ENCODE peak calls at places on chromosomes 7 and 10, in five cellular contexts. W is HepG2, U is H1, B is K562, H is A549. Q is an unnamed sample.
A peak's percentile ranks its signal among the peaks of the same experiment; 100 is the strongest.

GRCh38 chr10:102231357-102232318 is 5.5 kb downstream of the ELOVL3 start:
- DNase-seq in W (peak; percentile 38), B (peak; percentile 70), U (no peak), H (peak; percentile 94), Q (no peak)

GRCh38 chr10:116710021-116710420 is 32.3 kb downstream of the HSPA12A start:
- DNase-seq in B (no peak), W (no peak), H (no peak), U (no peak), Q (no peak)

GRCh38 chr7:106285801-106286492 is 1.2 kb upstream of the NAMPT start:
- DNase-seq in H (no peak), U (no peak), B (no peak), W (no peak), Q (peak; percentile 73)

GRCh38 chr10:101901340-101901739 is 57.7 kb upstream of the KCNIP2 start:
- DNase-seq in W (no peak), H (no peak), B (no peak), U (no peak), Q (no peak)

GRCh38 chr10:79446451-79447020 is 1.1 kb upstream of the ZCCHC24 start:
- DNase-seq in U (no peak), H (peak; percentile 18), W (no peak), B (peak; percentile 88), Q (no peak)

GRCh38 chr7:27130540-27131389 is at the start of gene HOXA4:
- DNase-seq in B (no peak), H (no peak), W (peak; percentile 77), U (no peak), Q (peak; percentile 83)

GRCh38 chr10:15182541-15183207 is 14.2 kb upstream of the NMT2 start:
- DNase-seq in H (no peak), B (no peak), W (no peak), U (no peak), Q (peak; percentile 58)

GRCh38 chr7:123498651-123499050 is 35.7 kb downstream of the IQUB start:
- DNase-seq in H (no peak), B (peak; percentile 24), U (no peak), W (no peak), Q (no peak)

GRCh38 chr7:151572136-151572535 is 52.4 kb upstream of the RHEB start:
- DNase-seq in H (no peak), U (no peak), W (no peak), B (no peak), Q (no peak)

GRCh38 chr7:17183630-17184328 is 114.7 kb upstream of the AHR start:
- DNase-seq in U (no peak), W (no peak), H (no peak), B (no peak), Q (no peak)

GRCh38 chr7:126495001-126495400 is 757.7 kb downstream of the GRM8 start:
- DNase-seq in B (no peak), H (no peak), W (no peak), U (no peak), Q (no peak)

GRCh38 chr10:70537398-70538194 is 59.0 kb downstream of the PALD1 start:
- DNase-seq in B (peak; percentile 64), W (peak; percentile 31), U (no peak), H (peak; percentile 21), Q (no peak)

GRCh38 chr10:25078659-25079429 is 62.4 kb downstream of the THNSL1 start:
- DNase-seq in H (no peak), W (peak; percentile 91), U (no peak), B (no peak), Q (no peak)

DNA sequence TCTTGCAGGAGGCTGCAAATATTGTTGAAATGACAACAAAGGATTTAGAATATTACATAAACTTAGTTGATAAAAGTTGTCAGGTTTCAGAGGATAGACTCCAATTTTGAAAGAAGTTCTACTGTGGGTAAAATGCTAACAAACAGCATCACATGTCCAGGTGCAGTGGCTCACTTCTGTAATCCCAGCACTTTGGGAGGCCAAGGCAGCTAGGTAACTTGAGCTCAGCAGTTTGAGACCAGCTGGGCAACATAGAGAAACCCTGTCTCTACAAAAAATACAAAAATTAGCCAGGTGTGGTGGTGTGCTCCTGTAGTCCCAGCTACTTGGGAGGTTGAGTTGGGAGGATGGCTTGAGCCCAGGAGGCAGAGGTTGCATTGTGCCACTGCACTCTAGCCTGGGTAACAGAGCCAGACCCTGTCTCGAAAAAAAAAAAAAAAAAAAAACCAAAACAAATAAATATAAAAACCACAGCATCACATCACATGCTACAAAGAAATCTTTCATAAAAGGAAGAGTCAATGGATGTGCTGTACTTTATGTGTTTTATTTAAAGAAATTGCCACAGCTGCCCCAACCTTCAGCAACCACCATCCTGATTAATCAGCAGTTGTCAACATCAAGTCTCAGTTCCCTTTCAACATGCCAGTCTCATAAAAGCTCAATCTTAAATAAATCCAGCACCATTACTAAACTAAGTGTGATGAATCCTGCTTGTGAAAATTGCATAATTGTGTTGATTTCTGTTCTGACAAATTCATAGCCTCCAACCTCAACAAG is 83.2 kb upstream of the MBL2 start:
- DNase-seq in H (no peak), U (no peak), B (no peak), W (no peak), Q (no peak)
- TF ChIP-seq MAFK in H (no peak), U (no peak), B (no peak), W (no peak), Q (no peak)

GRCh38 chr7:50342616-50343114 is 38.1 kb downstream of the IKZF1 start:
- DNase-seq in U (no peak), W (no peak), H (no peak), B (no peak), Q (no peak)
- TF ChIP-seq MAFK in U (no peak), W (no peak), H (no peak), B (no peak), Q (no peak)

DNA sequence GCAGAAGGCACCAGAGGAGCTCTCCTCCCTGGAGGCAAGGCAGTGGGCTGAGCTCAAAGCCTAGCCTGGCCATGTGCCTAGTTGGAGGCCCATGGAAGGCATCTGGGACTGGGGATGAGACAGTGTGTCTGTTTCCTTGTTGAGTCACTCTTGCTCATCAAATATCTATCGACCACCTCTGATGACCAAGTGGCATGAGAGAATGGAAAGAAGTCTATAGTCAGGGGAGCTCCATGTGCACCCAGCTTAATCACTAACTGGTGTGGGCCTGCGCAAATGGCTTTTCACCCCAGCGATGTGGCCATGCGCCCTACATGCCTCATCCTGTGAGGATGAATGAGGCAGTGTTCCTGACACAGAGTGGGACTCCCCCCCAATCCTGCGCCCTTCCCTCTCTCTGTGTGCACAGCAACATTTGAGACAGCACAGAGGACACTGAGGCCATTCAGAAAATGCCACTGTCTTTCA is 229.9 kb downstream of the RPS24 start:
- DNase-seq in B (no peak), W (no peak), U (no peak), H (peak; percentile 62), Q (peak; percentile 92)
- TF ChIP-seq MAFK in B (no peak), W (no peak), U (no peak), H (no peak), Q (no peak)

GRCh38 chr7:80312139-80312661 is 177.6 kb downstream of the GNAI1 start:
- DNase-seq in W (peak; percentile 43), U (no peak), H (peak; percentile 4), B (no peak), Q (peak; percentile 94)
- TF ChIP-seq MAFK in W (no peak), U (no peak), H (no peak), B (no peak), Q (no peak)

GRCh38 chr7:35988105-35988504 is 164.9 kb upstream of the EEPD1 start:
- DNase-seq in W (no peak), U (no peak), B (no peak), H (no peak), Q (no peak)
- TF ChIP-seq MAFK in W (no peak), U (no peak), B (no peak), H (no peak), Q (no peak)

DNA sequence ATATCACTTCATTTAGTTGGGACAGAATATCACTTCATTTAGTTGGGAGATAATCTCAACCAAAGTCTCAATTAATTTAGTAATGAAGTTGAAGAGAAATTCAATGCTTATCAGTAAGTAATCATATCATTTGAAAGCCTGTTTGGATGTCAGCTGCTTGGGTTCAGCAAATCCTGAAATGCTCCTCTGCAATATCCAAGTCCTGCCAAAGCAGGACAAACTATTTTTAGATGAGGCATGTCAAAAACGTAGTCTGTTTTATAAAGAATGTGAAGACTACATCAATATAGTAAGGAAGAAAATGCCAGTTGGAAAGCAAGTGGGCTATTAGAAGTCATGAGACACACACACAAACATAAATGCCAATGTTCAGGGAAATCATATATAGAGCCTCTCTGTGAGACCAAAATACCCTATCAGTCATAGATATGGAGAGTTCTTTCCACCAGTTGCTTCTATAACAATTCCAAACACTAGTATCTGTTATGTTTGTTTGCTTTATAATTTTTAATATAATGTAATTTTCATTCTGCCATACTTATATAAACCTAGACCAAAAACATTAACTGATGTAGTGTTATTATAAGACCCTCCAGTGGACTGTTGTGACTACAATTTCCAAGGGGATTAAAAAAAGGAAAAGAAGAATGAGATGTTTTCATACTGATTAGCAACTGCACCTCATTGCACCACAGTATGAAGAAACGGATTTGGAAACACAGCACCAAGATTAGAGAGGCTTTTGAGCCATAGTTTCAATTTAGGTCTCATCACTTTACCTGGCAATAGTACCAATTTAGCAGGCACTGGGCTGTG is 160.7 kb downstream of the LRRTM3 start:
- DNase-seq in B (no peak), U (no peak), W (no peak), H (no peak), Q (no peak)
- TF ChIP-seq MAFK in B (no peak), U (no peak), W (no peak), H (no peak), Q (no peak)

DNA sequence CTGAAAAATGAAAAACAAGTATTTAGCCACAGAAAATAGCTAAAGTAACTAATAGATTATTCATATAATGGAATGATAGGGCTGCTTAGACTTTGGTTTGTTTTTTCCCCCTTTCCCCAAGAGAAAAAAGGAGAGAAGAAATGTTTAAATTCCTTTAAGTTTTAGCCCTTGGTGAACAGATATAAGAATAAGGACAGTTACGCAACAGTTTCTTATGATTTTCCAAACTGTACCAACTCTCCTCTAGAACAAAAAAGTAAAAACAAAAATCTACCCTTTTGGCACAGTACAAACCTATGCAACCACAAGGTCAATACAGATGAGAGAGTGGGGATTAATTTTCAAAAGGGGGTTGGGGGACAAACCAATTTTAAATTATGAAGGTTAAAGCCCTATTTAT is 227.7 kb downstream of the CHCHD3 start:
- DNase-seq in U (no peak), B (no peak), H (no peak), W (no peak), Q (no peak)
- TF ChIP-seq MAFK in U (no peak), B (no peak), H (no peak), W (no peak), Q (no peak)